ENCODE peak calls at places on chromosome 14, in five cellular contexts. W, S, V, G and O are unnamed samples.

GRCh38 chr14:86404425-86404824 is 874.5 kb downstream of the FLRT2 start:
- DNase-seq in W (no peak), S (no peak), V (no peak), G (no peak), O (no peak)

GRCh38 chr14:64758025-64758521 is 53.8 kb downstream of the PLEKHG3 start:
- DNase-seq in W (no peak), S (no peak), V (no peak), G (no peak), O (no peak)

GRCh38 chr14:102040153-102040552 is 46.7 kb downstream of the HSP90AA1 start:
- DNase-seq in W (no peak), S (no peak), V (no peak), G (no peak), O (no peak)

GRCh38 chr14:92964124-92965109 is 41.5 kb downstream of the CHGA start:
- DNase-seq in W (no peak), S (no peak), V (no peak), G (peak; percentile 22), O (no peak)

GRCh38 chr14:76958975-76959710 is 69.4 kb downstream of the IRF2BPL start:
- DNase-seq in W (no peak), S (no peak), V (no peak), G (no peak), O (no peak)

GRCh38 chr14:48140804-48141203 is 465.4 kb upstream of the MDGA2 start:
- DNase-seq in W (no peak), S (no peak), V (no peak), G (no peak), O (no peak)

GRCh38 chr14:40164083-40164482 is 731.9 kb upstream of the FBXO33 start:
- DNase-seq in W (no peak), S (no peak), V (no peak), G (no peak), O (no peak)

GRCh38 chr14:37056473-37056872 is 115.9 kb downstream of the SLC25A21 start:
- DNase-seq in W (no peak), S (no peak), V (peak; percentile 18), G (no peak), O (no peak)

GRCh38 chr14:69238883-69239282 is 21.1 kb upstream of the GALNT16 start:
- DNase-seq in W (no peak), S (no peak), V (no peak), G (no peak), O (no peak)

GRCh38 chr14:24355009-24355408 is 13.0 kb upstream of the NFATC4 start:
- DNase-seq in W (no peak), S (no peak), V (no peak), G (no peak), O (no peak)

GRCh38 chr14:93994919-93995682 is 2.0 kb upstream of the CCDC197 start:
- DNase-seq in W (no peak), S (no peak), V (peak; percentile 53), G (peak; percentile 81), O (peak; percentile 56)

GRCh38 chr14:47833006-47833405 is 157.6 kb upstream of the MDGA2 start:
- DNase-seq in W (no peak), S (no peak), V (no peak), G (no peak), O (no peak)

GRCh38 chr14:84527706-84528105 is 1002.2 kb upstream of the FLRT2 start:
- DNase-seq in W (no peak), S (peak; percentile 23), V (no peak), G (no peak), O (no peak)